ENCODE peak calls at places on chromosomes 13 and 19, in eight cellular contexts. D is effector memory CD4-positive, alpha-beta T cell; G is psoas muscle; Y is heart left ventricle; V is left lung; Z is thoracic aorta; P is right atrium auricular region; O is Peyer's patch. H is an unnamed sample.

GRCh38 chr19:49335071-49335783 is at the start of gene CD37:
- DNase-seq in P (no peak), Z (no peak), D (peak; percentile 19), V (peak; percentile 85), G (no peak), O (peak; percentile 83), Y (no peak), H (no peak)

GRCh38 chr19:1278713-1279112 is 3.4 kb downstream of the FAM174C start:
- DNase-seq in D (no peak), G (no peak), V (no peak), Z (no peak), O (no peak), P (no peak), Y (no peak), H (no peak)

GRCh38 chr13:32535748-32536147 is 2.8 kb downstream of the N4BP2L2 start:
- DNase-seq in Y (no peak), V (no peak), O (no peak), P (no peak), Z (no peak), D (no peak), G (no peak), H (no peak)

GRCh38 chr13:23460309-23460708 is 26.8 kb upstream of the SACS start:
- DNase-seq in O (no peak), Y (no peak), G (no peak), V (no peak), Z (no peak), P (no peak), D (no peak), H (no peak)

GRCh38 chr13:92547256-92547655 is 679.4 kb upstream of the GPC6 start:
- DNase-seq in G (no peak), Y (no peak), O (no peak), Z (no peak), V (no peak), D (no peak), P (no peak), H (no peak)

GRCh38 chr13:102405499-102406079 is 3.7 kb upstream of the FGF14 start:
- DNase-seq in Y (no peak), O (no peak), D (no peak), G (no peak), V (no peak), P (no peak), Z (no peak), H (no peak)

GRCh38 chr19:15299568-15300409 is 32.5 kb downstream of the BRD4 start:
- DNase-seq in P (no peak), D (no peak), G (no peak), O (no peak), Y (no peak), V (no peak), Z (no peak), H (peak; percentile 63)

GRCh38 chr13:24459234-24459633 is 53.3 kb downstream of the PARP4 start:
- DNase-seq in Z (no peak), G (no peak), D (no peak), O (no peak), V (no peak), Y (no peak), P (no peak), H (peak; percentile 2)

GRCh38 chr13:93004919-93005318 is 221.7 kb upstream of the GPC6 start:
- DNase-seq in Z (no peak), D (no peak), Y (no peak), O (no peak), G (no peak), P (no peak), V (no peak), H (no peak)

GRCh38 chr19:12580180-12580694 is 29.0 kb upstream of the ZNF564 start:
- DNase-seq in Y (no peak), G (no peak), P (no peak), V (no peak), D (no peak), Z (no peak), O (no peak), H (no peak)

GRCh38 chr19:12578641-12579040 is 27.4 kb upstream of the ZNF564 start:
- DNase-seq in Z (no peak), G (no peak), D (no peak), O (no peak), Y (no peak), V (no peak), P (no peak), H (no peak)

GRCh38 chr19:12581100-12581499 is 29.5 kb downstream of the ZNF490 start:
- DNase-seq in G (no peak), P (no peak), O (no peak), V (no peak), Y (no peak), Z (no peak), D (no peak), H (peak; percentile 2)
- H3K4me3 ChIP-seq in G (no peak overlapping the region), P (no peak overlapping the region), O (no peak overlapping the region), V (no peak overlapping the region), Y (no peak overlapping the region), Z (no peak overlapping the region), D (no peak overlapping the region), H (no peak overlapping the region)

GRCh38 chr19:8456064-8456463 is 11.3 kb downstream of the HNRNPM start:
- DNase-seq in O (no peak), V (no peak), G (no peak), Z (no peak), D (no peak), P (no peak), Y (no peak), H (no peak)

GRCh38 chr19:8457209-8457608 is 12.4 kb downstream of the HNRNPM start:
- DNase-seq in Y (no peak), D (no peak), G (no peak), O (no peak), Z (no peak), P (no peak), V (no peak), H (no peak)

GRCh38 chr19:8453616-8454015 is 8.8 kb downstream of the HNRNPM start:
- DNase-seq in V (no peak), O (no peak), D (no peak), G (no peak), Z (no peak), P (no peak), Y (no peak), H (no peak)

GRCh38 chr19:8454218-8454617 is 9.4 kb downstream of the HNRNPM start:
- DNase-seq in P (no peak), G (no peak), D (no peak), Z (no peak), V (no peak), Y (no peak), O (no peak), H (no peak)

DNA sequence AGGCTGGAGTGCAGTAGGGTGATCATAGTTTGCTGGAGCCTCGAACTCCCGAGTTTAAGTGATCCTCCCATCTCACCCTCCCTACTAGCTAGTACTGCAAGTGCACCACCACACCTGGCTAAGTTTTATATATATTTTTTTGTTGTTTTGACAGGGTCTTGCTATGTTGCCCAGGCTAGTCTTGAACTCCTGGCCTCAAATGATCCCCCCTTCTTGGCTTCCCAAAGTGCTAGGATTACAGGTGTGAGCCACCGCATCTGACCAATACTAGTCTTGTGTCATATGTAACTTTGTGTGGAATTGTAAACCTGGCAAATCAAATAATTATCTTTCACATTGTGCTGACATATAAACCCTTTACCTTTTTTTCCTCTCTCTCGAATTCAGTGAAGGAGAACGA is 10.2 kb downstream of the HNRNPM start:
- DNase-seq in V (no peak), P (no peak), D (no peak), Z (no peak), O (no peak), G (no peak), Y (no peak), H (no peak)
- H3K4me1 ChIP-seq in V (peaks cover 45% of the 10 kb centered on the region), P (peaks cover 90% of the 10 kb centered on the region), D (peaks cover 31% of the 10 kb centered on the region), Z (peaks cover 47% of the 10 kb centered on the region), O (peaks cover 17% of the 10 kb centered on the region), G (peaks cover 98% of the 10 kb centered on the region), Y (peaks cover 66% of the 10 kb centered on the region), H (peaks cover 38% of the 10 kb centered on the region)

GRCh38 chr13:72680353-72680752 is 47.1 kb downstream of the MZT1 start:
- DNase-seq in G (no peak), O (no peak), Y (no peak), V (no peak), D (no peak), Z (no peak), P (no peak), H (no peak)
- H3K9me3 ChIP-seq in G (no peaks in the 10 kb centered on the region), O (no peaks in the 10 kb centered on the region), Y (no peaks in the 10 kb centered on the region), V (no peaks in the 10 kb centered on the region), D (no peaks in the 10 kb centered on the region), Z (no peaks in the 10 kb centered on the region), P (no peaks in the 10 kb centered on the region), H (no peaks in the 10 kb centered on the region)

GRCh38 chr19:55034751-55035150 is 3.3 kb downstream of the GP6 start:
- DNase-seq in G (no peak), D (no peak), Z (no peak), O (no peak), V (no peak), P (no peak), Y (no peak), H (no peak)
- H3K4me3 ChIP-seq in G (no peak overlapping the region), D (no peak overlapping the region), Z (no peak overlapping the region), O (no peak overlapping the region), V (no peak overlapping the region), P (no peak overlapping the region), Y (no peak overlapping the region), H (no peak overlapping the region)

GRCh38 chr13:40458283-40459031 is 208.0 kb downstream of the FOXO1 start:
- DNase-seq in O (no peak), Y (no peak), V (no peak), Z (no peak), P (no peak), G (no peak), D (no peak), H (no peak)

GRCh38 chr13:40453666-40454030 is 212.8 kb downstream of the FOXO1 start:
- DNase-seq in P (no peak), G (no peak), O (no peak), Y (no peak), D (no peak), V (no peak), Z (no peak), H (no peak)

GRCh38 chr13:40457844-40458243 is 208.6 kb downstream of the FOXO1 start:
- DNase-seq in V (no peak), P (no peak), Z (no peak), Y (no peak), G (no peak), D (no peak), O (no peak), H (no peak)

GRCh38 chr13:40456979-40457553 is 209.4 kb downstream of the FOXO1 start:
- DNase-seq in P (no peak), Z (no peak), D (no peak), G (no peak), Y (no peak), V (no peak), O (no peak), H (no peak)

GRCh38 chr13:40456397-40456958 is 210.0 kb downstream of the FOXO1 start:
- DNase-seq in O (no peak), V (no peak), P (no peak), Z (no peak), G (no peak), Y (no peak), D (no peak), H (no peak)
- H3K4me1 ChIP-seq in O (no peaks in the 10 kb centered on the region), V (no peaks in the 10 kb centered on the region), P (peaks cover 5% of the 10 kb centered on the region), Z (peaks cover 15% of the 10 kb centered on the region), G (no peaks in the 10 kb centered on the region), Y (no peaks in the 10 kb centered on the region), D (no peaks in the 10 kb centered on the region), H (peaks cover 11% of the 10 kb centered on the region)

GRCh38 chr19:36950335-36951119 is 34.4 kb downstream of the ZNF568 start:
- DNase-seq in Y (no peak), P (no peak), V (no peak), O (no peak), D (no peak), G (no peak), Z (no peak), H (no peak)
- H3K9me3 ChIP-seq in Y (no peaks in the 10 kb centered on the region), P (peaks cover 23% of the 10 kb centered on the region), V (peaks cover 100% of the 10 kb centered on the region), O (peaks cover 4% of the 10 kb centered on the region), D (peaks cover 21% of the 10 kb centered on the region), G (peaks cover 74% of the 10 kb centered on the region), Z (peaks cover 92% of the 10 kb centered on the region), H (peaks cover 32% of the 10 kb centered on the region)

H was measured in SJSA1.